ENCODE peak calls at places on chromosomes 3 and 15, in six cellular contexts. Y is PC-9, A is hepatocyte, O is HCT116, N is GM23248, I is GM23338. E is an unnamed sample.

GRCh38 chr3:177554900-177555759 is 357.8 kb upstream of the TBL1XR1 start:
- DNase-seq in N (peak; percentile 89), Y (no peak), I (peak; percentile 5), O (no peak), A (no peak), E (no peak)

GRCh38 chr3:123290107-123290930 is 88.6 kb downstream of the SEC22A start:
- DNase-seq in A (no peak), Y (no peak), I (no peak), O (no peak), N (no peak), E (no peak)

GRCh38 chr3:185729335-185729715 is 95.5 kb downstream of the IGF2BP2 start:
- DNase-seq in O (no peak), Y (peak; percentile 87), N (peak; percentile 91), A (no peak), I (no peak), E (no peak)

GRCh38 chr3:119600732-119601131 is 3.0 kb downstream of the PLA1A start:
- DNase-seq in O (peak; percentile 10), A (no peak), N (peak; percentile 25), Y (no peak), I (peak; percentile 76), E (peak; percentile 74)

GRCh38 chr15:95464091-95464888 is 866.2 kb upstream of the NR2F2 start:
- DNase-seq in N (no peak), A (no peak), I (no peak), Y (no peak), O (no peak), E (no peak)

GRCh38 chr15:93929375-93930094 is 301.8 kb upstream of the MCTP2 start:
- DNase-seq in A (peak; percentile 42), I (peak; percentile 14), O (no peak), N (peak; percentile 98), Y (no peak), E (no peak)

GRCh38 chr3:133763797-133764734 is 17.9 kb downstream of the TF start:
- DNase-seq in I (no peak), A (peak; percentile 25), N (no peak), Y (no peak), O (no peak), E (no peak)

GRCh38 chr3:18357747-18358146 is 67.4 kb downstream of the SATB1 start:
- DNase-seq in I (no peak), Y (no peak), O (no peak), N (no peak), A (no peak), E (no peak)

GRCh38 chr3:64685331-64685799 is 2.4 kb downstream of the ADAMTS9 start:
- DNase-seq in A (peak; percentile 51), Y (no peak), N (peak; percentile 65), O (no peak), I (no peak), E (no peak)

GRCh38 chr3:3800685-3801509 is 1.7 kb downstream of the LRRN1 start:
- DNase-seq in A (peak; percentile 45), O (no peak), I (peak; percentile 60), Y (no peak), N (peak; percentile 10), E (no peak)

GRCh38 chr15:41331281-41331680 is 1.1 kb downstream of the OIP5 start:
- DNase-seq in O (no peak), Y (no peak), I (no peak), N (no peak), A (no peak), E (no peak)

GRCh38 chr3:138081371-138082084 is 33.9 kb downstream of the DZIP1L start:
- DNase-seq in O (no peak), N (peak; percentile 89), A (no peak), Y (no peak), I (no peak), E (no peak)

GRCh38 chr3:99699841-99700240 is 61.4 kb downstream of the COL8A1 start:
- DNase-seq in Y (no peak), I (no peak), O (no peak), N (peak; percentile 80), A (no peak), E (no peak)

GRCh38 chr15:23647421-23648375 is at the start of gene MAGEL2:
- DNase-seq in N (peak; percentile 30), Y (no peak), O (no peak), I (peak; percentile 76), A (peak; percentile 63), E (no peak)

GRCh38 chr3:182692021-182692420 is 101.3 kb upstream of the ATP11B start:
- DNase-seq in Y (no peak), N (no peak), A (no peak), O (no peak), I (no peak), E (no peak)

GRCh38 chr3:39347586-39347876 is 18.0 kb downstream of the CCR8 start:
- DNase-seq in O (no peak), A (no peak), I (no peak), Y (no peak), N (no peak), E (no peak)

GRCh38 chr15:96285715-96286367 is 44.7 kb upstream of the NR2F2 start:
- DNase-seq in A (no peak), Y (no peak), O (no peak), N (no peak), I (peak; percentile 38), E (no peak)

GRCh38 chr3:277873-278272 is 81.3 kb downstream of the CHL1 start:
- DNase-seq in I (no peak), Y (no peak), A (no peak), O (no peak), N (no peak), E (peak; percentile 89)

GRCh38 chr3:45607790-45608189 is 13.2 kb downstream of the LIMD1 start:
- DNase-seq in A (no peak), Y (no peak), O (no peak), N (peak; percentile 55), I (no peak), E (no peak)

GRCh38 chr15:49423021-49423420 is at the start of gene FGF7:
- DNase-seq in A (peak; percentile 10), Y (no peak), I (peak; percentile 10), O (no peak), N (peak; percentile 88), E (peak; percentile 44)

GRCh38 chr15:49927462-49927861 is 191.6 kb downstream of the ATP8B4 start:
- DNase-seq in N (peak; percentile 83), I (no peak), O (no peak), Y (no peak), A (no peak), E (no peak)

GRCh38 chr3:72810659-72811434 is 37.4 kb downstream of the SHQ1 start:
- DNase-seq in O (no peak), Y (no peak), I (no peak), N (no peak), A (no peak), E (no peak)

GRCh38 chr3:179544981-179545645 is 17.6 kb upstream of the ACTL6A start:
- DNase-seq in I (no peak), N (peak; percentile 93), A (no peak), Y (no peak), O (no peak), E (no peak)

DNA sequence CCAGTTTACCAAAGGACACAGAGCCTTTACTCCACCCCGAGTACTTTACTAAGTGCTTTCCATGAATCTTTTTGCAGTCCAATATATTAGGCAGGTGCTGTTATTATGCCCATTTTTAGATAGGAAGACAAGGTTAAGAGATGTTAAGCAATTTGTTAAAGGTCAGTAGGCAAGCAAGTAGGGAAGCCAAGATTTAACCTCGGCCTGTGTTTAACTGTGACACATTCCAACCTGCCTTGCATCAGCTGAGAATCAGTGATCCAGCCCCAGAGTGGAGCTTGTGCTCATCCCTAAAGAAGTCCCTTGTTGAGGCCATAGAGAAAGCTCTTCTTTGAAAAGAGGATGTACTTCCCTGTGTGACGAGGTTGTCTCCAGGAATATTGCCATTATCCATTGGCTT is 51.3 kb upstream of the C15orf61 start:
- DNase-seq in O (no peak), Y (no peak), I (no peak), N (no peak), A (no peak), E (no peak)
- H3K9me2 ChIP-seq in O (no peaks in the 10 kb centered on the region), Y (no peaks in the 10 kb centered on the region), I (no peaks in the 10 kb centered on the region), N (no peaks in the 10 kb centered on the region), A (no peaks in the 10 kb centered on the region), E (no peaks in the 10 kb centered on the region)

DNA sequence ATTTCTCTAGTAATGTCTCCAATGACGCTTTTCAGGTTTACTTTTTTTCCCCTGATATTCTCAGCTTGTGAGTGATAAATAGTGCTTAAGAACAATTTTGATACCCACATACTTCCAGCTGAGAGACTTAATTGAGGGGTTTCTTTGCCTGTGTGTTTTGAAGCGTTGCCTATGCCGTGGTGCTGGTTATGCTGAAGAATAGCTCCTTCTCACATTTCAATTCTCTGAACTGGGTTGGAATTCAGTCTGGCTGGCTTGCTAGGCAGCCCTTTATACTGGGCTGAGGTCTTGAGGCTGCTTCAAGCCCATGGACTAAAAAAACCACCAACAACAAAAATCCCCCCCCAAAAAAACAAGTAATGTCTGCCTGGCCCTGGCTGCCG is 87.4 kb downstream of the CHST2 start:
- DNase-seq in Y (no peak), I (no peak), N (no peak), A (no peak), O (no peak), E (no peak)
- H2AFZ ChIP-seq in Y (no peak overlapping the region), I (no peak overlapping the region), N (no peak overlapping the region), A (no peak overlapping the region), O (no peak overlapping the region), E (no peak overlapping the region)

GRCh38 chr3:140655678-140656077 is 22.2 kb upstream of the TRIM42 start:
- DNase-seq in N (no peak), A (no peak), Y (no peak), I (no peak), O (no peak), E (no peak)

DNA sequence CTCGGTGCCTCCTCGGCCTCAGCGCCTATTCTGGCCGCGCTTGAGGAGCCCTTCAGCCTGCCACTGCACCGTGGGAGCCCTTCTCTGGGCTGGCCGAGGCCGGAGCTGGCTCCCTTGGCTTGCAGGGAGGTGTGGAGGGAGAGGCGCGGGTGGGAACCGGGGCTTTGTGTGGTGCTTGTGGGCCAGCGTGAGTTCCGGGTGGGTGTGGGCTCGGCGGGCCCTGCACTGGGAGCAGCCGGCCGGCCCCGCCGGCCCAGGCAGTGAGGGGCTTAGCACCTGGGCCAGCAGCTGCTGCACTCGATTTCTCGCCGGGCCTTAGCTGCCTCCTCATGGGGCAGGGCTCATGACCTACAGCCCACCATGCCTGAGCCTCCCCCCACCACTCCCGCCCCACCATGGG is 26.6 kb upstream of the TRIM42 start:
- DNase-seq in A (no peak), N (no peak), O (no peak), Y (no peak), I (no peak), E (no peak)
- H3K9me2 ChIP-seq in A (no peaks in the 10 kb centered on the region), N (no peaks in the 10 kb centered on the region), O (no peaks in the 10 kb centered on the region), Y (no peaks in the 10 kb centered on the region), I (peaks cover 3% of the 10 kb centered on the region), E (no peaks in the 10 kb centered on the region)

DNA sequence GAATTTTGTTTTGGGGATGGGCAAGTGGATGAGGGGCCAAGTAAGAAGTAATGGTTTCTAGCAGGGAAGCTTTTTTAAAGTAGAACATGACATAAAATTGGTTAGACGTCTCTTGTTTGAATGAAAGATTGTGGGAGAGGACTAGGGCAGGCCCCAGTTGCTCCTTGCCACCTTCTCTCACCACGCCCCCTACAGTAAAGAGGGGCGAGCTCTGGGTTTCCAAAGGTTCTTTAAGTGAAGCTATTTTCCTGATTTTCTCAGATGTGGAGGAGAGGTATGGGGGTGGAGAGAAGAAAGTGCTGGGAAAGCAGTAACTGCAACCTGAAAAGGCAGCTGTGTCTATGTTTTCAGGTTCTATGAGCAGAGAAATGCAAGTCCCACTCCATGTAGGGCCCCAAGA is 32.6 kb upstream of the SKIL start:
- DNase-seq in Y (no peak), N (no peak), O (no peak), I (peak; percentile 65), A (no peak), E (no peak)
- H2AFZ ChIP-seq in Y (no peak overlapping the region), N (no peak overlapping the region), O (no peak overlapping the region), I (peak overlapping the region; percentile 40), A (no peak overlapping the region), E (no peak overlapping the region)

GRCh38 chr15:64712353-64712752 is 63.0 kb downstream of the RBPMS2 start:
- DNase-seq in O (no peak), A (no peak), Y (no peak), N (no peak), I (no peak), E (no peak)
- H3K9me2 ChIP-seq in O (no peaks in the 10 kb centered on the region), A (no peaks in the 10 kb centered on the region), Y (no peaks in the 10 kb centered on the region), N (no peaks in the 10 kb centered on the region), I (no peaks in the 10 kb centered on the region), E (no peaks in the 10 kb centered on the region)

E was measured in Karpas-422.